ENCODE peak calls at places on chromosome X, in six cellular contexts. Z is HCT116, Y is GM23338, U is PC-3, I is neural progenitor cell, W is hepatocyte. J is an unnamed sample.

GRCh38 chrX:71911023-71911730 is 532 bp downstream of the NHSL2 start:
- DNase-seq in U (no peak), Y (peak), W (peak), Z (no peak), I (peak), J (peak)

GRCh38 chrX:107935664-107936433 is 46.3 kb downstream of the TEX13B start:
- DNase-seq in Y (peak), W (peak), U (peak), Z (no peak), I (peak), J (peak)

GRCh38 chrX:155065035-155065734 is 5.8 kb downstream of the CMC4 start:
- DNase-seq in Z (no peak), W (no peak), I (no peak), Y (no peak), U (peak), J (peak)

GRCh38 chrX:37781808-37782207 is 1.9 kb downstream of the CYBB start:
- DNase-seq in W (no peak), I (no peak), Z (no peak), U (no peak), Y (no peak), J (no peak)

GRCh38 chrX:110267874-110268273 is 50.0 kb downstream of the AMMECR1 start:
- DNase-seq in Z (no peak), U (no peak), Y (no peak), I (no peak), W (no peak), J (no peak)

GRCh38 chrX:16479206-16479869 is 170.6 kb upstream of the S100G start:
- DNase-seq in U (peak), W (peak), I (no peak), Y (no peak), Z (no peak), J (peak)

GRCh38 chrX:18639280-18639679 is 32.6 kb downstream of the RS1 start:
- DNase-seq in Z (no peak), Y (no peak), W (no peak), I (no peak), U (no peak), J (no peak)

GRCh38 chrX:132114607-132115006 is 13.2 kb downstream of the FRMD7 start:
- DNase-seq in U (no peak), Z (no peak), W (peak), I (no peak), Y (no peak), J (no peak)

GRCh38 chrX:34768290-34768689 is 111.2 kb upstream of the TMEM47 start:
- DNase-seq in U (no peak), Z (no peak), W (no peak), I (peak), Y (no peak), J (no peak)

GRCh38 chrX:94051926-94052325 is 377.9 kb downstream of the FAM133A start:
- DNase-seq in Y (peak), Z (no peak), W (no peak), I (peak), U (no peak), J (no peak)

GRCh38 chrX:57453901-57454300 is 137.9 kb upstream of the ZXDB start:
- DNase-seq in Y (peak), Z (no peak), U (peak), W (no peak), I (peak), J (peak)

GRCh38 chrX:37871626-37872302 is 24.4 kb upstream of the DYNLT3 start:
- DNase-seq in U (peak), Y (peak), I (no peak), Z (peak), W (peak), J (peak)

GRCh38 chrX:9728271-9728670 is 37.4 kb downstream of the GPR143 start:
- DNase-seq in Z (no peak), U (no peak), I (no peak), Y (no peak), W (no peak), J (no peak)

GRCh38 chrX:71666240-71667223 is 814 bp upstream of the LOC101059915 start:
- DNase-seq in W (no peak), I (no peak), U (no peak), Z (no peak), Y (peak), J (no peak)

GRCh38 chrX:123878177-123878576 is 18.3 kb downstream of the XIAP start:
- DNase-seq in W (no peak), I (no peak), U (no peak), Y (no peak), Z (no peak), J (peak)

GRCh38 chrX:45011131-45011530 is 138.1 kb downstream of the KDM6A start:
- DNase-seq in U (peak), Z (no peak), W (no peak), I (no peak), Y (no peak), J (peak)

GRCh38 chrX:45497290-45497689 is 296.6 kb upstream of the DIPK2B start:
- DNase-seq in W (no peak), Y (no peak), I (no peak), Z (no peak), U (no peak), J (peak)

GRCh38 chrX:32530802-32531403 is 680.4 kb downstream of the DMD start:
- DNase-seq in U (peak), I (peak), Y (peak), W (peak), Z (no peak), J (peak)

GRCh38 chrX:152844256-152844655 is 13.4 kb downstream of the NSDHL start:
- DNase-seq in I (peak), Y (no peak), W (no peak), Z (no peak), U (no peak), J (no peak)

GRCh38 chrX:88072339-88073030 is 554.9 kb downstream of the KLHL4 start:
- DNase-seq in W (no peak), I (no peak), Y (no peak), U (no peak), Z (no peak), J (no peak)

GRCh38 chrX:108399427-108400165 is 38.6 kb downstream of the COL4A6 start:
- DNase-seq in I (no peak), W (no peak), Z (no peak), Y (no peak), U (peak), J (peak)

GRCh38 chrX:17846045-17846444 is 15.1 kb downstream of the RAI2 start:
- DNase-seq in I (no peak), Z (no peak), W (no peak), Y (no peak), U (peak), J (no peak)

GRCh38 chrX:127207326-127207725 is 387.8 kb downstream of the PRR32 start:
- DNase-seq in I (peak), W (no peak), Y (no peak), Z (no peak), U (no peak), J (no peak)

GRCh38 chrX:129606918-129607317 is 47.8 kb downstream of the APLN start:
- DNase-seq in Z (peak), U (peak), Y (peak), I (peak), W (peak), J (peak)

GRCh38 chrX:125327891-125328290 is 8.2 kb downstream of the TEX13C start:
- DNase-seq in Z (no peak), Y (no peak), U (no peak), I (no peak), W (no peak), J (no peak)

GRCh38 chrX:117511379-117511778 is 605.2 kb downstream of the KLHL13 start:
- DNase-seq in Y (no peak), I (no peak), Z (no peak), W (no peak), U (no peak), J (no peak)

GRCh38 chrX:67613366-67613765 is 69.5 kb downstream of the AR start:
- DNase-seq in Z (no peak), Y (no peak), U (no peak), I (no peak), W (no peak), J (no peak)

GRCh38 chrX:107731831-107732502 is 43.6 kb downstream of the TSC22D3 start:
- DNase-seq in Y (peak), W (peak), U (peak), Z (peak), I (peak), J (peak)

GRCh38 chrX:51459125-51459524 is 37.3 kb downstream of the NUDT11 start:
- DNase-seq in U (peak), I (peak), Z (peak), W (peak), Y (peak), J (peak)

GRCh38 chrX:40011483-40012038 is 86.2 kb downstream of the BCOR start:
- DNase-seq in I (no peak), Z (no peak), U (no peak), W (no peak), Y (no peak), J (no peak)

GRCh38 chrX:153492153-153492454 is 2.7 kb upstream of the BGN start:
- DNase-seq in Z (no peak), W (peak), U (no peak), Y (no peak), I (no peak), J (no peak)

GRCh38 chrX:86051741-86052140 is 4.4 kb upstream of the CHM start:
- DNase-seq in U (no peak), Y (no peak), I (no peak), Z (no peak), W (no peak), J (no peak)

GRCh38 chrX:48648299-48648698 is 35.3 kb upstream of the WAS start:
- DNase-seq in I (peak), Y (peak), U (peak), Z (no peak), W (peak), J (peak)

GRCh38 chrX:11480626-11481025 is 185.1 kb downstream of the ARHGAP6 start:
- DNase-seq in U (no peak), I (no peak), W (no peak), Y (no peak), Z (no peak), J (no peak)

GRCh38 chrX:124033821-124034220 is 72.3 kb downstream of the STAG2 start:
- DNase-seq in I (no peak), W (no peak), U (peak), Y (no peak), Z (no peak), J (peak)

DNA sequence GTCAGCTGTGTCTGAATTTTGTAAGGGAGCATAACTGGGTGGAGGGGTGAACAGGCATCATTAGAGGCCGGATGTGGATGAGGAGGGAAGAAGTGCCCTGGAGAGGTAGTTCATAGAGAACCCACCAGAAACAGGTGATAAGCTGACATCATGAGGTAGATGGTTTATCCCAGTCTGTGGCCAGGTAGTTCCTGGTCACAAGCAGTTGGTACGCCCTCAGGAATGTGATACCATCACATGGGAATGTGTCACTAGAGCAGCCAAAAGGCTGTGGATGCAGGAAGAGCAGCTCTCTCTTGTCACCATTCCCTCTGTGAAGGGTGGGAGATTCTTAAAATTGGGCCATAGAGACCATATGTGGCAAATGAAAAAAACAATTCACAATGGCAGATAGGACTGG is 21.9 kb downstream of the MSN start:
- DNase-seq in U (peak), Z (no peak), Y (no peak), I (no peak), W (no peak), J (no peak)
- H3K27ac ChIP-seq in U (peak), Z (no peak), Y (no peak), I (no peak), W (no peak), J (peak)

GRCh38 chrX:133926099-133926498 is 59.3 kb downstream of the GPC3 start:
- DNase-seq in U (no peak), Y (peak), I (no peak), Z (no peak), W (no peak), J (no peak)
- H2AFZ ChIP-seq in U (no peak), Y (no peak), I (no peak), Z (no peak), W (no peak), J (no peak)

GRCh38 chrX:97622111-97622510 is 738.4 kb downstream of the RPA4 start:
- DNase-seq in Z (no peak), W (no peak), I (no peak), U (no peak), Y (no peak), J (no peak)

GRCh38 chrX:97616883-97617510 is 733.3 kb downstream of the RPA4 start:
- DNase-seq in W (peak), Z (peak), I (no peak), Y (no peak), U (peak), J (peak)
- TF ChIP-seq EZH2phosphoT487 in W (no peak), Z (no peak), I (no peak), Y (no peak), U (no peak), J (no peak)

GRCh38 chrX:13752646-13753045 is 18.1 kb downstream of the OFD1 start:
- DNase-seq in I (no peak), W (no peak), Z (no peak), U (no peak), Y (no peak), J (no peak)
- H3K27ac ChIP-seq in I (no peak), W (no peak), Z (no peak), U (peak), Y (no peak), J (no peak)

DNA sequence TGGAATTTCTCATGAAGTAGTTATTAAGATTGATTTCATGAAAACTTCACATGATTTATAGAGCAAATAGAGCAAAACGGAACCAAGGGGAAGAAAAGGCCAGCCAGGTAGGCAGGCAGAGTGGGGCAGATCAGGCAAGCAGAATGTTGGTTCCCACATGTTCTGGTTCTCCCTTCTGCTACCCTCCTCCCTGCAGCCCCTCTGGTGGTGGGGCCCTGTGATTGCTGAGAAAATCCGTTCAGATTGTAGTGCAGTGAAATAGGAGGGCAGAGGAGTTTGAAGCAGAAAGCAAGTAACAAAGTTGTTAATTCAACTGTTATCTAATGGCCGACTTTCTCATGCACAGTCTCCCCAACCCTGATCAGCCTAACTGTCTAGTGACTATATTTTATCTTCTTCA is 185.3 kb downstream of the MID1IP1 start:
- DNase-seq in Y (peak), U (no peak), Z (no peak), W (no peak), I (no peak), J (no peak)
- H2AFZ ChIP-seq in Y (no peak), U (no peak), Z (no peak), W (no peak), I (no peak), J (no peak)

J was measured in GM23248.